ENCODE peak calls at places on chromosomes 2 and 18, in seven cellular contexts. I, X, O, G, Z, W and K are unnamed samples.

GRCh38 chr2:157125685-157126084 is 131.8 kb upstream of the GALNT5 start:
- DNase-seq in I (no peak), X (no peak), O (no peak), G (no peak), Z (no peak), W (no peak), K (no peak)

GRCh38 chr2:235498556-235499305 is 4.9 kb downstream of the AGAP1 start:
- DNase-seq in I (no peak), X (no peak), O (no peak), G (no peak), Z (peak), W (no peak), K (no peak)

GRCh38 chr2:5021148-5021547 is 671.0 kb upstream of the SOX11 start:
- DNase-seq in I (no peak), X (no peak), O (no peak), G (no peak), Z (no peak), W (no peak), K (no peak)

GRCh38 chr18:2672410-2672809 is 16.9 kb downstream of the SMCHD1 start:
- DNase-seq in I (no peak), X (no peak), O (no peak), G (no peak), Z (no peak), W (no peak), K (no peak)

GRCh38 chr2:168456526-168457176 is 579 bp downstream of the CERS6 start:
- DNase-seq in I (peak), X (peak), O (no peak), G (peak), Z (peak), W (peak), K (no peak)

GRCh38 chr18:31513189-31513907 is 15.4 kb downstream of the DSG2 start:
- DNase-seq in I (no peak), X (no peak), O (no peak), G (no peak), Z (no peak), W (no peak), K (no peak)

GRCh38 chr2:2892378-2892777 is 485.2 kb downstream of the EIPR1 start:
- DNase-seq in I (no peak), X (no peak), O (no peak), G (no peak), Z (no peak), W (no peak), K (no peak)

GRCh38 chr2:197599285-197599965 is 76.0 kb downstream of the RFTN2 start:
- DNase-seq in I (no peak), X (no peak), O (no peak), G (no peak), Z (peak), W (no peak), K (peak)

GRCh38 chr2:212891580-212891979 is 259.8 kb downstream of the IKZF2 start:
- DNase-seq in I (no peak), X (no peak), O (no peak), G (no peak), Z (no peak), W (no peak), K (no peak)

GRCh38 chr2:12330916-12331315 is 385.8 kb upstream of the TRIB2 start:
- DNase-seq in I (no peak), X (no peak), O (no peak), G (no peak), Z (no peak), W (no peak), K (no peak)

GRCh38 chr2:69493268-69493667 is 56.0 kb upstream of the NFU1 start:
- DNase-seq in I (peak), X (no peak), O (no peak), G (peak), Z (peak), W (no peak), K (no peak)

GRCh38 chr2:180040146-180040925 is 33.2 kb upstream of the CWC22 start:
- DNase-seq in I (no peak), X (no peak), O (no peak), G (no peak), Z (no peak), W (no peak), K (no peak)

GRCh38 chr18:3579701-3580100 is 129.7 kb downstream of the TGIF1 start:
- DNase-seq in I (no peak), X (no peak), O (no peak), G (no peak), Z (no peak), W (no peak), K (no peak)

GRCh38 chr18:32049393-32050161 is 31.0 kb downstream of the RNF125 start:
- DNase-seq in I (peak), X (peak), O (no peak), G (peak), Z (no peak), W (no peak), K (peak)

GRCh38 chr18:23503967-23504352 is 649 bp downstream of the RMC1 start:
- DNase-seq in I (no peak), X (no peak), O (no peak), G (no peak), Z (no peak), W (no peak), K (peak)

GRCh38 chr2:12430036-12430795 is 286.5 kb upstream of the TRIB2 start:
- DNase-seq in I (no peak), X (no peak), O (no peak), G (no peak), Z (no peak), W (no peak), K (no peak)

GRCh38 chr2:85792783-85793441 is 39.1 kb downstream of the ATOH8 start:
- DNase-seq in I (no peak), X (peak), O (no peak), G (no peak), Z (peak), W (peak), K (no peak)

GRCh38 chr2:191012845-191013616 is 940 bp downstream of the STAT1 start:
- DNase-seq in I (no peak), X (no peak), O (no peak), G (no peak), Z (no peak), W (no peak), K (no peak)

GRCh38 chr2:188956290-188956689 is 17.9 kb upstream of the COL3A1 start:
- DNase-seq in I (no peak), X (no peak), O (no peak), G (no peak), Z (no peak), W (no peak), K (no peak)

GRCh38 chr2:85852979-85853498 is 35.8 kb downstream of the ST3GAL5 start:
- DNase-seq in I (peak), X (no peak), O (no peak), G (no peak), Z (no peak), W (no peak), K (peak)

GRCh38 chr2:20781656-20782265 is 41.1 kb downstream of the LDAH start:
- DNase-seq in I (no peak), X (no peak), O (peak), G (no peak), Z (peak), W (no peak), K (peak)

GRCh38 chr2:78024991-78025390 is 502.8 kb upstream of the LRRTM4 start:
- DNase-seq in I (no peak), X (no peak), O (no peak), G (no peak), Z (no peak), W (no peak), K (no peak)

GRCh38 chr18:36302676-36303075 is 5.2 kb downstream of the FHOD3 start:
- DNase-seq in I (no peak), X (no peak), O (no peak), G (no peak), Z (no peak), W (no peak), K (no peak)

GRCh38 chr2:15745907-15746306 is 154.2 kb downstream of the DDX1 start:
- DNase-seq in I (peak), X (no peak), O (no peak), G (no peak), Z (no peak), W (no peak), K (no peak)

GRCh38 chr2:239143858-239144712 is 256.7 kb downstream of the HDAC4 start:
- DNase-seq in I (no peak), X (no peak), O (peak), G (no peak), Z (peak), W (no peak), K (peak)

GRCh38 chr2:86372641-86373502 is 35.4 kb upstream of the REEP1 start:
- DNase-seq in I (peak), X (no peak), O (no peak), G (no peak), Z (peak), W (no peak), K (peak)

GRCh38 chr2:25912851-25913695 is 34.8 kb upstream of the ASXL2 start:
- DNase-seq in I (no peak), X (no peak), O (no peak), G (no peak), Z (no peak), W (no peak), K (no peak)

GRCh38 chr2:128451636-128452411 is 133.2 kb upstream of the HS6ST1 start:
- DNase-seq in I (no peak), X (peak), O (no peak), G (no peak), Z (no peak), W (no peak), K (no peak)

GRCh38 chr2:183038341-183039300 is at the start of gene NCKAP1:
- DNase-seq in I (peak), X (peak), O (no peak), G (peak), Z (peak), W (peak), K (peak)

GRCh38 chr2:102367331-102367971 is 11.9 kb downstream of the IL18R1 start:
- DNase-seq in I (no peak), X (no peak), O (no peak), G (no peak), Z (no peak), W (no peak), K (no peak)

GRCh38 chr2:50347355-50348044 is 684.4 kb downstream of the NRXN1 start:
- DNase-seq in I (no peak), X (no peak), O (no peak), G (no peak), Z (no peak), W (no peak), K (no peak)

GRCh38 chr18:28176933-28177827 is at the start of gene CDH2:
- DNase-seq in I (peak), X (peak), O (no peak), G (peak), Z (peak), W (peak), K (no peak)

GRCh38 chr2:44361330-44362206 is at the start of the genes CAMKMT and PREPL:
- DNase-seq in I (peak), X (peak), O (peak), G (peak), Z (peak), W (peak), K (peak)
- TF ChIP-seq CTCF in I (no peak), X (no peak), O (no peak), G (no peak), Z (no peak), W (no peak), K (no peak)

GRCh38 chr2:98727758-98728718 is 2.9 kb downstream of the MGAT4A start:
- DNase-seq in I (no peak), X (no peak), O (no peak), G (no peak), Z (peak), W (no peak), K (no peak)
- H3K4me3 ChIP-seq in I (peak), X (peak), O (no peak), G (peak), Z (no peak), W (no peak), K (no peak)

GRCh38 chr2:45849491-45850283 is 198.2 kb downstream of the PRKCE start:
- DNase-seq in I (no peak), X (no peak), O (no peak), G (no peak), Z (no peak), W (no peak), K (no peak)

GRCh38 chr2:45850558-45850957 is 199.1 kb downstream of the PRKCE start:
- DNase-seq in I (no peak), X (no peak), O (no peak), G (no peak), Z (no peak), W (no peak), K (no peak)

GRCh38 chr2:45852450-45853150 is 201.1 kb downstream of the PRKCE start:
- DNase-seq in I (no peak), X (no peak), O (no peak), G (no peak), Z (no peak), W (no peak), K (peak)

GRCh38 chr2:45851111-45851510 is 199.6 kb downstream of the PRKCE start:
- DNase-seq in I (no peak), X (no peak), O (no peak), G (no peak), Z (no peak), W (no peak), K (no peak)

DNA sequence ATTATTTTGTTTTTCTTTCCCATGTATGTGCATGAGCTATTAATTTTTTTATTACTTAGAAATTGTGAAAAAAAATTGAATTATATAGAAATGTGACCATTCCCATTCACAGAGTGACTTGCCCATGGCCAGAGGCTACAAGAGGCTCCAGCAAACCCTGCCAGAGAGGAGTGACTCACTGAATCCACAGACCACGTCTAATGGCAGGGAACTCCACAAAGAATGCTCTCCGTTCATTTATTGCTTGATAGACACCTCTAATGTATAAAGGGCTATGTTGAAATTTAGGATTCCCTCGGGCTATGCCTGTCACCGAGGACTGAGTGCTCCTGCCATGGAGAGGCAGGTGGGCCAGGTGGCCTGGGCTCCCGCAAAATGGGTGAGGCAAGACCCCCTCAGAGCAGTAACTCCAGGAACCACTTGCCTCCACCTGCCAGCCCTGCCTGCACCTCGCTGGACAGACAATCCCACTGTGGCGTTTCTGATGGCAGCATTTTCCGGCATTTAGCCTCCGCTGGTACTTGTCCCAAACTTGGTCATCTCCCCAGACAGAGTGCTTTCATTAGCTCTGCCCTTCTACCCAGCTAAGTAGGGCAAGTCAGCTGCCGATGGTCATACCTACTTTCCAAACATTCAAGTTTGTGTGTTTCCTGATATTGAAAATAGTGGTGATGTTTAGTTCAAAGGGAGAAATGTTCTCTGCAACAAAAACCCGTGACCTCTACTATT is 200.3 kb downstream of the PRKCE start:
- DNase-seq in I (no peak), X (no peak), O (no peak), G (no peak), Z (no peak), W (no peak), K (no peak)
- H3K27ac ChIP-seq in I (no peak), X (no peak), O (no peak), G (no peak), Z (no peak), W (no peak), K (no peak)

DNA sequence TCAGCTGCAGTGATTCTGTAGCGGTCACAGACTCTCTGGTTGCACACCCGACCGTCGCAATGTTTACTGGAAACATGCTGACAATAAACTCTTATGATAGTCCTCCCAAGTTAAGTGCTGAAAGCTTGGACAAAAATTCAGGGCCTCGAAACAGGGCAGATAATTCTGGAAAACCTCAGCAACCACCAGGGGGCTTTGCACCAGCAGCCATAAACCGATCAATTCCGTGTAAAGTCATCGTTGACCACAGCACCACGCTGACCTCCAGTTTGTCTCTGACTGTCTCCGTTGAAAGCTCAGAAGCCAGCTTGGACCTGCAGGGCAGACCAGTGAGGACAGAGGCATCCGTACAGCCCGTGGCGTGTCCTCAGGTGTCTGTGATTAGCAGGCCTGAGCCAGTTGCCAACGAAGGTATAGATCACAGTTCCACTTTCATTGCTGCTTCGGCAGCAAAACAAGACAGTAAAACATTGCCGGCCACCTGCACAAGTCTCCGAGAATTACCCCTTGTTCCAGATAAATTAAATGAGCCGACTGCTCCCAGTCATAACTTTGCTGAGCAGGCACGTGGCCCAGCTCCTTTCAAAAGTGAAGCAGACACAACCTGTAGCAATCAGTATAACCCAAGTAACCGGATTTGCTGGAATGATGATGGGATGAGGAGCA is 166.1 kb downstream of the ASXL3 start:
- DNase-seq in I (no peak), X (no peak), O (no peak), G (no peak), Z (no peak), W (no peak), K (no peak)
- TF ChIP-seq CTCF in I (no peak), X (no peak), O (peak), G (no peak), Z (no peak), W (no peak), K (no peak)

GRCh38 chr2:72695676-72696075 is 130.2 kb downstream of the EXOC6B start:
- DNase-seq in I (no peak), X (no peak), O (no peak), G (no peak), Z (no peak), W (no peak), K (no peak)

GRCh38 chr2:72698300-72698699 is 127.5 kb downstream of the EXOC6B start:
- DNase-seq in I (no peak), X (no peak), O (no peak), G (no peak), Z (no peak), W (no peak), K (no peak)

GRCh38 chr2:72696559-72696958 is 129.3 kb downstream of the EXOC6B start:
- DNase-seq in I (no peak), X (no peak), O (no peak), G (no peak), Z (no peak), W (no peak), K (no peak)

GRCh38 chr2:72689579-72690170 is 136.2 kb downstream of the EXOC6B start:
- DNase-seq in I (no peak), X (no peak), O (no peak), G (no peak), Z (no peak), W (no peak), K (no peak)

DNA sequence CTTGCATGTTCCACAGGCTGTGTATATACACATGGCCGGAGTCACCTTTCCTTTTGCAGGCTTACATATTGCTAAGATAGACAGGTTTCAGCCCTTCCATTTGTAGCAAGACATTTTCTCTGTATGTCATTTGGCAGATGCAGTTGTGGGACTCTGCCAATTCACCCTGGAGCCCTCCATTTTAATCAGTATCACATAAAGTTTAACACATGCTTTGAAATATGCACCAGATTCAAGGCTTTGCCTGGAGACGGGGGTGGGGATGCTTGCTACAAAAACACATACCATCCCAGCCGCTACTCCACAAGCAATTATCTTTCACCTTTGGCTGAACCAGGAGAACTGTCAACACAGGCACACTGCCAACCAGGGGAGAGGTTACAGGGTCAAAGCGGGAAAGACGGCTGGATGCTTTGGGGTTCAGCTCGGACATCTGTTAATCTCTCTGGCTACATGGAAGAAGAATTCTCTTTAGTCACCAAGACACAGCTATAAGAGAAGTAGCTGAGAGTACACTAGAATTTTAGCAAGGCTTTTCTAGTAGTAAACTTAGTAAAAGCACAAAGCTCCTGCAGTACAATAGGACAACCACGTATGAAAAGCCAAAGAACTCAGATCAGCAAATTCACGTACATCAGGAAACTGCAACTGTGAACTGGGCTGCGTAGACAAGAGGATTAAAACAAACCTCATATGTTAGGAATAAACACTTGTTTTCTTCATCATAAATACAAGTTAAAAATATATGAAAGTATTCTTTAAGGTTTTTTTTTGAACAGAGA is 130.9 kb downstream of the EXOC6B start:
- DNase-seq in I (peak), X (no peak), O (no peak), G (peak), Z (peak), W (peak), K (no peak)
- H3K4me3 ChIP-seq in I (no peak), X (no peak), O (no peak), G (peak), Z (no peak), W (no peak), K (no peak)

GRCh38 chr2:96769816-96770215 is 9.1 kb downstream of the CNNM4 start:
- DNase-seq in I (peak), X (peak), O (no peak), G (peak), Z (peak), W (no peak), K (no peak)

GRCh38 chr2:96772903-96773675 is 12.4 kb downstream of the CNNM4 start:
- DNase-seq in I (peak), X (no peak), O (no peak), G (no peak), Z (no peak), W (no peak), K (no peak)

GRCh38 chr2:96770451-96770850 is 9.7 kb downstream of the CNNM4 start:
- DNase-seq in I (no peak), X (no peak), O (no peak), G (no peak), Z (no peak), W (no peak), K (no peak)

GRCh38 chr2:96773922-96774321 is 13.2 kb downstream of the CNNM4 start:
- DNase-seq in I (no peak), X (no peak), O (no peak), G (no peak), Z (peak), W (no peak), K (peak)

GRCh38 chr2:96771792-96772618 is 11.3 kb downstream of the CNNM4 start:
- DNase-seq in I (no peak), X (peak), O (no peak), G (no peak), Z (peak), W (no peak), K (peak)
- H3K27ac ChIP-seq in I (no peak), X (no peak), O (no peak), G (no peak), Z (no peak), W (no peak), K (peak)

GRCh38 chr2:9332853-9333245 is 90.5 kb downstream of the ITGB1BP1 start:
- DNase-seq in I (no peak), X (no peak), O (no peak), G (no peak), Z (no peak), W (no peak), K (no peak)
- TF ChIP-seq CTCF in I (no peak), X (no peak), O (no peak), G (no peak), Z (no peak), W (no peak), K (no peak)